ENCODE peak calls at places on chromosomes 1 and 21, in five cellular contexts. One of them, this sample, is unnamed. For H3K36me3, the result is how much of the 10 kb centered on the place peaks cover.

GRCh38 chr21:34029724-34030528 is 43.5 kb upstream of the MRPS6 start:
- DNase-seq in testis: peak
- DNase-seq in fibroblast of lung: peak
- DNase-seq in GM23338: peak
- DNase-seq in tibial artery: no peak
- DNase-seq in this sample: peak

GRCh38 chr1:15948600-15949452 is 27.1 kb downstream of the ZBTB17 start:
- DNase-seq in testis: peak
- DNase-seq in fibroblast of lung: peak
- DNase-seq in GM23338: peak
- DNase-seq in tibial artery: peak
- DNase-seq in this sample: peak

GRCh38 chr1:231971397-231972233 is 345.0 kb downstream of the DISC1 start:
- DNase-seq in testis: no peak
- DNase-seq in fibroblast of lung: peak
- DNase-seq in GM23338: no peak
- DNase-seq in tibial artery: no peak
- DNase-seq in this sample: no peak

GRCh38 chr1:20362856-20363255 is 72.2 kb downstream of the VWA5B1 start:
- DNase-seq in testis: no peak
- DNase-seq in fibroblast of lung: no peak
- DNase-seq in GM23338: no peak
- DNase-seq in tibial artery: no peak
- DNase-seq in this sample: no peak

GRCh38 chr1:178573330-178573729 is 60.4 kb downstream of the TEX35 start:
- DNase-seq in testis: no peak
- DNase-seq in fibroblast of lung: peak
- DNase-seq in GM23338: no peak
- DNase-seq in tibial artery: no peak
- DNase-seq in this sample: no peak

GRCh38 chr1:94296018-94296417 is 58.6 kb upstream of the ARHGAP29 start:
- DNase-seq in testis: no peak
- DNase-seq in fibroblast of lung: peak
- DNase-seq in GM23338: no peak
- DNase-seq in tibial artery: peak
- DNase-seq in this sample: no peak

GRCh38 chr1:212291505-212292134 is 6.4 kb downstream of the PPP2R5A start:
- DNase-seq in testis: no peak
- DNase-seq in fibroblast of lung: peak
- DNase-seq in GM23338: peak
- DNase-seq in tibial artery: no peak
- DNase-seq in this sample: no peak

GRCh38 chr1:197066719-197067456 is at the start of gene F13B:
- DNase-seq in testis: no peak
- DNase-seq in fibroblast of lung: no peak
- DNase-seq in GM23338: peak
- DNase-seq in tibial artery: no peak
- DNase-seq in this sample: no peak

GRCh38 chr1:12201343-12202189 is 28.3 kb upstream of the VPS13D start:
- DNase-seq in testis: no peak
- DNase-seq in fibroblast of lung: no peak
- DNase-seq in GM23338: no peak
- DNase-seq in tibial artery: no peak
- DNase-seq in this sample: no peak

GRCh38 chr1:16173447-16174260 is 17.8 kb upstream of the EPHA2 start:
- DNase-seq in testis: no peak
- DNase-seq in fibroblast of lung: peak
- DNase-seq in GM23338: no peak
- DNase-seq in tibial artery: no peak
- DNase-seq in this sample: no peak

GRCh38 chr1:202159534-202160371 is 649 bp downstream of the PTPN7 start:
- DNase-seq in testis: peak
- DNase-seq in fibroblast of lung: no peak
- DNase-seq in GM23338: no peak
- DNase-seq in tibial artery: no peak
- DNase-seq in this sample: no peak

GRCh38 chr1:44881011-44881632 is 38.1 kb upstream of the PTCH2 start:
- DNase-seq in testis: no peak
- DNase-seq in fibroblast of lung: peak
- DNase-seq in GM23338: no peak
- DNase-seq in tibial artery: no peak
- DNase-seq in this sample: peak

GRCh38 chr1:71944006-71944405 is 338.3 kb downstream of the NEGR1 start:
- DNase-seq in testis: no peak
- DNase-seq in fibroblast of lung: no peak
- DNase-seq in GM23338: no peak
- DNase-seq in tibial artery: no peak
- DNase-seq in this sample: no peak

GRCh38 chr1:39269791-39270342 is 65.4 kb downstream of the MACF1 start:
- DNase-seq in testis: no peak
- DNase-seq in fibroblast of lung: no peak
- DNase-seq in GM23338: no peak
- DNase-seq in tibial artery: no peak
- DNase-seq in this sample: no peak

GRCh38 chr1:168957818-168958217 is 148.7 kb upstream of the ATP1B1 start:
- DNase-seq in testis: no peak
- DNase-seq in fibroblast of lung: no peak
- DNase-seq in GM23338: no peak
- DNase-seq in tibial artery: no peak
- DNase-seq in this sample: no peak

GRCh38 chr1:235996048-235996785 is 68.7 kb downstream of the NID1 start:
- DNase-seq in testis: no peak
- DNase-seq in fibroblast of lung: no peak
- DNase-seq in GM23338: no peak
- DNase-seq in tibial artery: no peak
- DNase-seq in this sample: no peak

GRCh38 chr1:2984399-2985061 is 36.7 kb upstream of the ACTRT2 start:
- DNase-seq in testis: no peak
- DNase-seq in fibroblast of lung: no peak
- DNase-seq in GM23338: no peak
- DNase-seq in tibial artery: no peak
- DNase-seq in this sample: no peak

GRCh38 chr21:35401476-35401875 is 352.4 kb upstream of the RUNX1 start:
- DNase-seq in testis: no peak
- DNase-seq in fibroblast of lung: peak
- DNase-seq in GM23338: no peak
- DNase-seq in tibial artery: no peak
- DNase-seq in this sample: no peak

GRCh38 chr1:40650075-40650474 is 15.4 kb downstream of the RIMS3 start:
- DNase-seq in testis: no peak
- DNase-seq in fibroblast of lung: no peak
- DNase-seq in GM23338: peak
- DNase-seq in tibial artery: no peak
- DNase-seq in this sample: no peak

GRCh38 chr1:110011527-110012041 is 22.8 kb upstream of the STRIP1 start:
- DNase-seq in testis: peak
- DNase-seq in fibroblast of lung: peak
- DNase-seq in GM23338: peak
- DNase-seq in tibial artery: no peak
- DNase-seq in this sample: no peak
- TF ChIP-seq CTCF in testis: peak
- TF ChIP-seq CTCF in fibroblast of lung: peak
- TF ChIP-seq CTCF in GM23338: peak
- TF ChIP-seq CTCF in tibial artery: no peak
- TF ChIP-seq CTCF in this sample: peak

DNA sequence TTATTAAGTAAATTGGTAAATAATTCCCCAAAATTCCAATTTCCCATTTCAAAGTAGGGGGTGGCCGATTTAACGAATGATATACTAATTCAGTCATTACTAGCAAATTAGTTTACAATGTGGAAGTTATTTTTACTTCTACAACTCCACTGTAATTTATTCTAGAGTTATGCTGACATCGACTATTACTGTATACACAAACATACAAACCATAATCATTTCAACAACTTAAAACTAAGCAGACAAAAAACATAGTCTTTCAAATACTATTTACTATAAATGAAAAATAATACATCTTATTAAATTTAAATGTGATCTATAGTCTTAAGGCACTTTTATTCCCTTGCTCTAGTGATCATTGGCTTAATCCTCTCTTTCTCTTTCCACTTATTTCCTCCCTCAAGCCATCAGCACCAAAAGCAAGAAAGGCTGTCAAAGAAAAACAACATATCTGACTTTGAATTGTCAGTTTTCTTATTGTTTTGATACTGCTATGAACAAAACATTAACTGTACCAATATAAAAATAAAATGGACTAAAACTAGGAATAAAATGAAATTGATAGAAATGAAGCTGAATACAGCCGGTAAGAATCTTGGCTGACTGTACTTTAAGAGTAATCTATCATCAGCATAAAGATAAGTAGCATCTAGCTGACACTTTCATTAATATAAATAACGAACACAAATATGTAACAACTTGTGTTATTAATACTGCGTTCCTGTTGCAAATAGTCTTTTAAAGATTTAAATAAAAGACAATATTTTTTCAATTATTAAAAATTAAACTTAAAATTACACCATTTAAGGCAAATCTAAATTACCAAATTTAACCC is 4.1 kb downstream of the CDC42BPA start:
- DNase-seq in testis: no peak
- DNase-seq in fibroblast of lung: no peak
- DNase-seq in GM23338: no peak
- DNase-seq in tibial artery: no peak
- DNase-seq in this sample: no peak
- H3K4me3 ChIP-seq in testis: peak
- H3K4me3 ChIP-seq in fibroblast of lung: peak
- H3K4me3 ChIP-seq in GM23338: peak
- H3K4me3 ChIP-seq in tibial artery: peak
- H3K4me3 ChIP-seq in this sample: peak

DNA sequence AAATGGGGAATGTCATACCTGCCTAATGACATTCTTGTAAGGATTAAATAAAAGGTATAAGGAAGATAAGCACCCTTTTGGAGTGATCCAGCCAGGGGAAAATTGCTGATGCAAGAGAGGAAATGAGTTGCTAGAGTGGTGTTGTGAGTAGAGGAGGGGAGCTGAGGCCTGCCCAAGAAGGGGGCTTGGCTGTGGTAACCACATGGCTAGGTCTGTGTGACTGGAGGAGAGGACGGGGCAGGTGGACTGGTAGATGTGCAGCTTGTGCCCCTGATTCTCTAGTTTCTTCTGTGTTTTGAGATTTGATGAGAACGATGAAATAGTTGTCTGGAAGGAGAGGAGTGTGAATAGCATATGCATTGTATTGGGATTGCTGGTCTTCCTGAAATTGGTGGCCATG is 6.6 kb downstream of the TXLNA start:
- DNase-seq in testis: no peak
- DNase-seq in fibroblast of lung: no peak
- DNase-seq in GM23338: no peak
- DNase-seq in tibial artery: no peak
- DNase-seq in this sample: no peak
- H3K36me3 ChIP-seq in testis: under half
- H3K36me3 ChIP-seq in fibroblast of lung: under half
- H3K36me3 ChIP-seq in GM23338: half or more
- H3K36me3 ChIP-seq in tibial artery: half or more
- H3K36me3 ChIP-seq in this sample: under half

GRCh38 chr21:29377266-29377665 is 78.5 kb downstream of the BACH1 start:
- DNase-seq in testis: no peak
- DNase-seq in fibroblast of lung: no peak
- DNase-seq in GM23338: no peak
- DNase-seq in tibial artery: no peak
- DNase-seq in this sample: no peak

GRCh38 chr21:29374481-29374880 is 75.8 kb downstream of the BACH1 start:
- DNase-seq in testis: no peak
- DNase-seq in fibroblast of lung: no peak
- DNase-seq in GM23338: no peak
- DNase-seq in tibial artery: no peak
- DNase-seq in this sample: no peak

GRCh38 chr21:29379517-29380054 is 80.9 kb downstream of the BACH1 start:
- DNase-seq in testis: no peak
- DNase-seq in fibroblast of lung: no peak
- DNase-seq in GM23338: no peak
- DNase-seq in tibial artery: no peak
- DNase-seq in this sample: no peak

GRCh38 chr21:29378814-29379213 is 80.1 kb downstream of the BACH1 start:
- DNase-seq in testis: no peak
- DNase-seq in fibroblast of lung: peak
- DNase-seq in GM23338: no peak
- DNase-seq in tibial artery: no peak
- DNase-seq in this sample: no peak

DNA sequence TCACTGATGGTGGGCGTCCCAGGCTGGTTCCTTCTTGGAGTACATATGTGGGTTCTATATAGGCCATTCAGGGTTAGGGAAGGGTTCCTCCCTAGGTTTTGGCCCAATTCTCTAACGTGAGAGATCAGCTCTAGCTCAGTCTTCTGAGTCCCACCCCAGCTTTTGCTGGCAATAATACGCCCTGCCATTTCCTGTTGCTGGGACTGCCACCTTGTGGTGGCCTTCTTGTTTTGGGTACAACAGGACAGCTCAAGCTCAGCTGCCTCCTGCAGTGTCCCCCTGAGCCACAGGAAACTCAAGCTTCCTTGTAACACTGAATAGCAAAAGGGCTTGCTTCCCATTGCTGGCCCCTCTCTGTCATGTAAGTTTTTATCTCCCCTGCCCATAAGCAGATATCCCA is 77.8 kb downstream of the BACH1 start:
- DNase-seq in testis: peak
- DNase-seq in fibroblast of lung: no peak
- DNase-seq in GM23338: peak
- DNase-seq in tibial artery: peak
- DNase-seq in this sample: no peak
- TF ChIP-seq CTCF in testis: no peak
- TF ChIP-seq CTCF in fibroblast of lung: peak
- TF ChIP-seq CTCF in GM23338: peak
- TF ChIP-seq CTCF in tibial artery: peak
- TF ChIP-seq CTCF in this sample: peak

DNA sequence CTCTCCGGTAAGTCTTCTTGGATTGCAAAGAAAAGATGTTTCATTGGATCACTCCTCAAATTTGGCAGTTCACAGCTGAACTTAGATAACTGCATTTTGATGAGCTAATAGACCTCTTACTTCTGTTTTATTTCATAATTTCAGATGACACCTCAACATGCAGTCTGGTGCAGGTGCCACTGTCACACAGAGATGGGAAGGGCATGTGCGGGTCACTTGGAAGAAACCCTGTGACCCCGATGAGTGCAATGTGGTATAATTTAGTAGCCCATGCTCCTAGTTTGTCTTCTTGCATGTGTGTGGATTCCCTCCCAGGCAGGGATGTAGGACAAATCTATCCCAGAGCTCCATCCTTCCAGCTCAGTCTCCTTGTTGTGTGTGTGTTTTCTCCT is 481 bp upstream of the SLAMF1 start:
- DNase-seq in testis: no peak
- DNase-seq in fibroblast of lung: no peak
- DNase-seq in GM23338: no peak
- DNase-seq in tibial artery: no peak
- DNase-seq in this sample: no peak
- H3K4me3 ChIP-seq in testis: no peak
- H3K4me3 ChIP-seq in fibroblast of lung: no peak
- H3K4me3 ChIP-seq in GM23338: no peak
- H3K4me3 ChIP-seq in tibial artery: no peak
- H3K4me3 ChIP-seq in this sample: no peak

DNA sequence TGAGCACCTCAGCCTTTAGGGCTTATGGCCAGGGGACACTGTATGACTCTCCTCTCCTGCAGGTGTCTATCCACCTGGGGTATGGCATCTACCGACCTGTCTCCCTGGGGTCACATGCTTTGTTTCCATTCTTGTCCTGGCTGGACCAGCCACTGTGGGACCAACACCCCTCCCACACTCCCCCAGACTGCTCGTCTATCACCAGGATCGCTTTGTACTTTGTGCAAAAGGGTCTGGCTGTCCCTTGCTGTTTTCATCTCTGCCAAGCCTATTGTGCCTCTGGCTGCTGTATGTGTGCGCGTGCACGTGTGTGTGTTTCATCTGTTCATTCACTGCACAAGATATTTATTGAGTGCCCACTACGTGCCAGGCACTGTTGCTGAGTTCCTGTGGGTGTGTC is 25.5 kb downstream of the ETNK2 start:
- DNase-seq in testis: no peak
- DNase-seq in fibroblast of lung: no peak
- DNase-seq in GM23338: no peak
- DNase-seq in tibial artery: no peak
- DNase-seq in this sample: no peak
- H3K36me3 ChIP-seq in testis: under half
- H3K36me3 ChIP-seq in fibroblast of lung: under half
- H3K36me3 ChIP-seq in GM23338: under half
- H3K36me3 ChIP-seq in tibial artery: half or more
- H3K36me3 ChIP-seq in this sample: under half

This sample was measured in kidney epithelial cell.